ENCODE peak calls at places on chromosomes 6 and 20, in six cellular contexts. G, N, F, L, C and X are unnamed samples.

GRCh38 chr6:132872923-132873322 is 58.6 kb downstream of the RPS12 start:
- DNase-seq in G (no peak), N (no peak), F (no peak), L (no peak), C (peak), X (no peak)

GRCh38 chr20:9912858-9913434 is 74.1 kb upstream of the PAK5 start:
- DNase-seq in G (no peak), N (peak), F (peak), L (peak), C (no peak), X (no peak)

GRCh38 chr6:75991941-75992340 is 80.5 kb downstream of the IMPG1 start:
- DNase-seq in G (no peak), N (no peak), F (no peak), L (no peak), C (no peak), X (no peak)

GRCh38 chr20:43761396-43762340 is 34.9 kb upstream of the GTSF1L start:
- DNase-seq in G (no peak), N (no peak), F (no peak), L (no peak), C (no peak), X (no peak)

GRCh38 chr20:10225439-10226080 is 6.9 kb downstream of the SNAP25 start:
- DNase-seq in G (no peak), N (no peak), F (peak), L (no peak), C (no peak), X (no peak)

GRCh38 chr20:21516861-21517565 is 3.1 kb upstream of the NKX2-2 start:
- DNase-seq in G (no peak), N (no peak), F (no peak), L (no peak), C (no peak), X (no peak)

GRCh38 chr6:41027799-41028617 is 11.0 kb downstream of the UNC5CL start:
- DNase-seq in G (peak), N (peak), F (peak), L (peak), C (peak), X (peak)

GRCh38 chr20:63501818-63502670 is 3.2 kb upstream of the EEF1A2 start:
- DNase-seq in G (peak), N (no peak), F (no peak), L (no peak), C (no peak), X (peak)

GRCh38 chr20:22575087-22575721 is 9.2 kb downstream of the FOXA2 start:
- DNase-seq in G (no peak), N (no peak), F (no peak), L (no peak), C (peak), X (no peak)

GRCh38 chr6:45148278-45148677 is 179.9 kb upstream of the RUNX2 start:
- DNase-seq in G (no peak), N (no peak), F (no peak), L (no peak), C (no peak), X (no peak)

GRCh38 chr6:72424476-72424875 is 197.4 kb upstream of the KCNQ5 start:
- DNase-seq in G (no peak), N (no peak), F (no peak), L (no peak), C (no peak), X (no peak)

GRCh38 chr6:107506145-107506544 is 16.2 kb downstream of the SOBP start:
- DNase-seq in G (no peak), N (no peak), F (no peak), L (no peak), C (no peak), X (no peak)

GRCh38 chr20:17859616-17860232 is 108.9 kb downstream of the SNX5 start:
- DNase-seq in G (peak), N (no peak), F (no peak), L (no peak), C (no peak), X (peak)

GRCh38 chr20:8963330-8963729 is 105.6 kb upstream of the PLCB4 start:
- DNase-seq in G (no peak), N (no peak), F (no peak), L (no peak), C (no peak), X (no peak)

DNA sequence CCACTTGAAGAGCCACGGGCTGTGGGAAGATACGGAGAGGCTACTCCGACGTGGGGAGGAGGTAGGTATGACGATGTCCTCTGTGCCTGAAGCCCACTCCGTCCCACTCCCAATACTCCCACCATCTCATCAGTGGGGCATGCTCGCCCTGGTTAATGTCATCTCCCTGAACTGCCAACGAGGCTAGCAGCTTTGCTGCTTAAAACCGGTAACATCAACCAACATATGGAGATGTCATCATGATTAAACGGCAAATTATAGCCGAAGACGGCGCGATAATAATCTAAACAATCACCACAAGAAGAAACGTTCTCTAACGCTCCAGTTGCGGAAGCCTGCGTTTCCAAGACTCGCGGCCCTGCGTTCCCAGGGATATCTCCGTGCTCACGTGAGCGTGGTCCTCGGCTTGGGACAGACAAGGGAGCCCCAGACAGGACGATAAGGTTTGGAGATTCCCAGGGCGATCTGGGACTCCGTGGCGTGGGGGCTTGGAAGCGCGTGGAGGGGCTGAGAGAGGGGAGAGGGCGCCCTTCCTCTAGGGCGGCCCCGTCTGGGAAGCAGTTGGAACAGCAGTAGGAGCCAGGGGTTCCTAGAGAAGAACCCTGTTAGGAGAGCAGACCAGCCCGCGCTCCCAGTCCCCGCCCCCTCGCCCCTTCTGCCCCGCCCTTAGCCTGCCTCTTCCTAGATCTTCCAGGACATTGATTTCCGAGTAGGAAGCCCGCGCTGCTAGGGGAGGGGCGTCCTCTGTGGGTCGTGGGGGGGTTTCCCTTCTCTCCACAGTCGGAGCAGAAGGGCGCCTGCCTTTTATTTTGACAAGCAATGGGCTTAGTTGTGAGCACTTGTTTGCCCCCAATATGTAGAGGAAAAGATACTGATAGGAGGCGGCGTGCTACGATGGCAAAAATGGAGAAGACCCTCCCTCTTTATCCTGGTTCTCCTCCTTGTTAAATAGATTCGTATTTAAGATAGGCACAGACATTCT is 10.7 kb downstream of the NRN1 start:
- DNase-seq in G (peak), N (no peak), F (peak), L (no peak), C (no peak), X (peak)
- TF ChIP-seq CTCF in G (peak), N (no peak), F (peak), L (peak), C (no peak), X (peak)

GRCh38 chr6:16802071-16802470 is 40.8 kb upstream of the ATXN1 start:
- DNase-seq in G (no peak), N (no peak), F (no peak), L (peak), C (no peak), X (no peak)

GRCh38 chr6:16799279-16800193 is 38.3 kb upstream of the ATXN1 start:
- DNase-seq in G (no peak), N (no peak), F (no peak), L (no peak), C (no peak), X (no peak)

GRCh38 chr6:16803294-16804006 is 42.2 kb upstream of the ATXN1 start:
- DNase-seq in G (peak), N (peak), F (peak), L (no peak), C (no peak), X (peak)

GRCh38 chr6:16804007-16804303 is 42.7 kb upstream of the ATXN1 start:
- DNase-seq in G (no peak), N (no peak), F (no peak), L (no peak), C (no peak), X (no peak)

DNA sequence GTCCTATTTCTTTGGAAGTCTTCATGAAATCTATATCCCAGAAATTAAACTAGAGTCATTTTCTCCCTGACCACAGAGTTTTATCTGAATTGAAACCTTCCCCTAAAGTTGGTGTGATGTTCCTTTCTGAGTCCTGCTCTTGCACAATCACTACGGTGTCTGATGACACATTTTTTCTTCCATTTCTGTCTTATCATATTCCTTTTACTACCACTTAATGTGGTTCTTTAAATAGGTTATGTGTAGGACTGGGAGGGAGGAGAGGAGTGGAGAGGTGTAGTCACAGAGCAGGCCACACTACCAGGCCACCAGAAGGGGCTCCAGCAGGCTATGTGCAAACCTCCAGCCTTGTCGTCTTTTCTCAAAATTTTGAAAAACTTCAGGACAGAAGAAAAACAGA is 39.7 kb upstream of the ATXN1 start:
- DNase-seq in G (no peak), N (no peak), F (no peak), L (no peak), C (no peak), X (no peak)
- TF ChIP-seq CTCF in G (peak), N (no peak), F (no peak), L (no peak), C (no peak), X (no peak)

GRCh38 chr6:49923826-49924225 is 40.1 kb downstream of the DEFB114 start:
- DNase-seq in G (no peak), N (no peak), F (no peak), L (no peak), C (no peak), X (no peak)
- TF ChIP-seq CTCF in G (no peak), N (no peak), F (no peak), L (no peak), C (peak), X (no peak)

DNA sequence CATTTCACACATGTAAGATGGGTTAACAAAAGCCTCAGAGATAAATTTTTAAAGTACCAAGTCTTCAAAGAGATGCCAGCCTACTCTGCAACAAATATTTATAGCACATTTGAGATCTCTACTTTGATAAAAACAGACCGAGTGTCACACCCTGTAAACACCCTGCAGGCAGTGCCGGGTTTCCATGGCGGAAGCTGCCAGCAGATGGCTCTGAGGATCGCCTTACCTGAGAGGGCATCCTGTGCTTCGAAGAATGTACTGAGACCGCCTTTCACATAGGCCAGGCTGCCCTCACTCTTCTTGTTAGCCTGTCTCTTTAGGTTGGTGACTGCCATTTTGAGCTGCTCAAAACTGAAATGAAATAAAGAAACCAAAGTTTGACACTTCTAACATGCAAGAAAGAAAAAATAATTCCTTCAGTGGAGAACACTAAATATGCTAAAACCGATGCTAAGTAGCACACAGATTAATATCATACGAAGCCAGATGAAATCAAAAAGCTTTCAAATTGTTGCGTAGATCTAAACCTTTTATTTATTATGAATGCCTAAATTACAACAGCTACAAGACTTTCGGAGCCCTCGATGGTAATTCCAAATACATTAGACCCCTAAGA is 39.3 kb downstream of the HUS1B start:
- DNase-seq in G (no peak), N (no peak), F (peak), L (no peak), C (no peak), X (no peak)
- TF ChIP-seq CTCF in G (no peak), N (no peak), F (peak), L (peak), C (peak), X (no peak)

DNA sequence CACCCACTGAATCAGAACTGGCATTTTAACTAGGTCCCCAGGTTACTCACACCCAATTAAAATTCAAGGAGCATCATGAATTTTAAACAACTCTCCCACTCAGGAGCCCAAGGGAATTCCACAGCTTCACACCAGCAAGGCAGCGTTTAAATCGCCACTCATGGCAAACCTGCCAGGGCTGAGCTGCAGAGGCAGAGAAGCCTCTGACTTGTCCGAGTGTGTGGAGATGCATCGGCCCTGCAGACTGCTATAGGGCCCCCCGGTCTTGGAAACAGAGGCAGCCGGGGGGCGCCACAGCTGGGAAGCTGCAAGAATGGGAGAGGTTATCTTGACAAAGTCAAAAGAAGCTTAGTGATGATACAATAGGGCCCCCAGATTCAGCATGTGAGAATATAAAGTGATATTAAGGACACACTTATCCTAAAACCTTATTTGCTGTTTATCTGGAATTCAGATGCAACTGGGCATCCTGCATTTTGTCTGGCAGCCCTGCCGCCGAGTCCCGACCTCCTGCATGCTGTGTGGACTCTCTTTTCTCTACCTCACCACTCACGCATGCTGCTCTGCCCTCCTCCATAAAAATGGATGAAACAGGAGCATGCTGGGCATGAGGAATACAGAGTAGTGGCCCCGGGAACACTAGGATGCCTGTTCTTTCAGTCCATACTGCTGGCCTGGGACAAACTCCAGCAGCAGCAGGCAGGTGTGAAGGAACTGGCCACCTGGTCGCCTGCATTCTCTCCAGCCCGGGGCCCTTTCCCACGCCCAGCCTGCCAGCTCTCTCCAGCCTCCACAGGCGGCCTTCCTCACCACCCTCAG is 126.1 kb downstream of the PXDC1 start:
- DNase-seq in G (no peak), N (no peak), F (no peak), L (no peak), C (no peak), X (no peak)
- TF ChIP-seq CTCF in G (no peak), N (no peak), F (no peak), L (no peak), C (no peak), X (no peak)

DNA sequence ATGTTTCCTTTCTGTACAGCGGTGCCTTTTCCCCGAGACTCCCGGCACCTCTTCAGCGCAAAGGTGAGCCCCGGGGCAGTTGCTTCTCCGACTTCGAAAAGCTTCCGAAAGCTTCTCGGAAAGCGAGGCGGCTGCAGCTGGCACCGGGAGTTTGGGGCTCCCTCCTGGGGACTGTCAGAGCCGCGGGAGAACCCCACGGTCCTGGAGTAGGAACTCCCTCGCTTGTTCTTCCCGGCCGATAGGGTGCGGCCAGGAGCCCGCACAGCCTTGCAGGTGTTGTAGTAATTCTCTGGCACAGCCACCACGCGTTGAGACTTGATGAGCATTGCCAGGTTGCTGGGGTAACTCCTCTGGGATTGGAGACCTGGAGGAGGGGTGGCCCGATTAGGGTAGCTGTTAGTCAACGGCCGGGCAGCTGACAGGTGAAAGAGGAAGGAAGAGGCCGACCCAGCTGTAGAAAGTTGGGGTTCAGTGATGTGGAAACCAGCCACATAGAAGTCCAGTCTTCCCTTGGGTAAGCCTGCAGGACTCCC is 708 bp downstream of the KDM1B start:
- DNase-seq in G (peak), N (no peak), F (peak), L (no peak), C (peak), X (peak)
- TF ChIP-seq CTCF in G (peak), N (no peak), F (peak), L (no peak), C (peak), X (peak)

GRCh38 chr20:20362774-20363435 is 5.0 kb upstream of the INSM1 start:
- DNase-seq in G (no peak), N (no peak), F (peak), L (no peak), C (no peak), X (no peak)

GRCh38 chr20:20365593-20365992 is 2.3 kb upstream of the INSM1 start:
- DNase-seq in G (no peak), N (no peak), F (no peak), L (no peak), C (no peak), X (no peak)

GRCh38 chr20:20363449-20364015 is 4.4 kb upstream of the INSM1 start:
- DNase-seq in G (no peak), N (no peak), F (no peak), L (no peak), C (no peak), X (no peak)

GRCh38 chr20:20364747-20365558 is 3.0 kb upstream of the INSM1 start:
- DNase-seq in G (no peak), N (no peak), F (no peak), L (no peak), C (peak), X (no peak)

GRCh38 chr20:20364016-20364746 is 3.7 kb upstream of the INSM1 start:
- DNase-seq in G (no peak), N (no peak), F (no peak), L (no peak), C (peak), X (no peak)
- TF ChIP-seq CTCF in G (no peak), N (no peak), F (no peak), L (no peak), C (no peak), X (no peak)

GRCh38 chr6:9250852-9251251 is 815.5 kb upstream of the SLC35B3 start:
- DNase-seq in G (no peak), N (peak), F (peak), L (peak), C (no peak), X (no peak)
- TF ChIP-seq CTCF in G (peak), N (peak), F (peak), L (peak), C (peak), X (peak)

DNA sequence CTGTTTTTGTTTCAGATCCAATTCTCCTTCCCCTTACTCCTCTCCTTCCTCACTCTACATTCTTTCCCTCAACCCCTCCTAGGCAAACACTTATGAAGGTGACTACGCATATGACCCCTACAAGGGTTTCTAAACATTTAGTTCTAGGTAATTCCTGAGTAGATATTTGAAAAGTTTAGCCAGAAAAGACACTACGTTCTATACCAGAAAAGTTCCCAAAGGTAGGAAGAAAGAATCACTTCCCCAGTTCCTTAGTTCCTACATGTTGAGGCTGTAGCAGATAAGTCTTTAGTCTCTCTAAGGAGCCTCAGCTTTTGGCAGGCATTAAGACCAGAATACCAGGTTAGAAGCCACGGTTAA is 11.6 kb downstream of the POU3F2 start:
- DNase-seq in G (no peak), N (no peak), F (no peak), L (no peak), C (no peak), X (no peak)
- TF ChIP-seq CTCF in G (peak), N (no peak), F (no peak), L (no peak), C (no peak), X (no peak)